ENCODE peak calls at places on chromosome 7, in six cellular contexts. Q is GM12891, O is K562, I is H1, D is GM12878, S is HepG2. C is an unnamed sample.
A peak's percentile ranks its signal among the peaks of the same experiment; 100 is the strongest.

GRCh38 chr7:70703785-70704184 is 428.2 kb upstream of the GALNT17 start:
- DNase-seq in Q (no peak), O (no peak), I (no peak), D (no peak), S (no peak), C (no peak)

GRCh38 chr7:99793443-99793842 is 9.5 kb upstream of the CYP3A4 start:
- DNase-seq in Q (no peak), O (no peak), I (no peak), D (no peak), S (no peak), C (no peak)

GRCh38 chr7:140640727-140641531 is at the start of gene DENND2A:
- DNase-seq in Q (peak; percentile 48), O (no peak), I (peak; percentile 86), D (no peak), S (no peak), C (peak; percentile 31)

GRCh38 chr7:115851291-115851690 is 179.3 kb downstream of the TFEC start:
- DNase-seq in Q (no peak), O (no peak), I (no peak), D (no peak), S (peak; percentile 24), C (no peak)

GRCh38 chr7:24477807-24478655 is 95.2 kb upstream of the PALS2 start:
- DNase-seq in Q (no peak), O (peak; percentile 59), I (no peak), D (no peak), S (peak; percentile 89), C (no peak)

GRCh38 chr7:131108212-131108980 is 219.3 kb upstream of the MKLN1 start:
- DNase-seq in Q (no peak), O (no peak), I (no peak), D (no peak), S (no peak), C (no peak)

GRCh38 chr7:54901840-54902239 is 117.0 kb upstream of the EGFR start:
- DNase-seq in Q (no peak), O (no peak), I (no peak), D (no peak), S (no peak), C (no peak)

GRCh38 chr7:117790731-117791130 is 82.5 kb downstream of the CTTNBP2 start:
- DNase-seq in Q (no peak), O (no peak), I (no peak), D (no peak), S (no peak), C (no peak)

GRCh38 chr7:150858236-150859197 is 6.2 kb downstream of the AOC1 start:
- DNase-seq in Q (no peak), O (no peak), I (peak; percentile 38), D (no peak), S (no peak), C (no peak)

GRCh38 chr7:139697031-139697430 is 80.8 kb downstream of the HIPK2 start:
- DNase-seq in Q (no peak), O (no peak), I (no peak), D (no peak), S (no peak), C (no peak)

GRCh38 chr7:105389090-105389650 is 449 bp upstream of the SRPK2 start:
- DNase-seq in Q (no peak), O (no peak), I (peak; percentile 74), D (no peak), S (peak; percentile 55), C (no peak)

GRCh38 chr7:22662490-22663145 is 64.4 kb upstream of the IL6 start:
- DNase-seq in Q (no peak), O (no peak), I (no peak), D (no peak), S (no peak), C (no peak)

GRCh38 chr7:113486548-113486947 is 368.2 kb upstream of the SMIM30 start:
- DNase-seq in Q (no peak), O (no peak), I (no peak), D (no peak), S (no peak), C (no peak)

GRCh38 chr7:94655884-94656657 is at the start of gene SGCE:
- DNase-seq in Q (peak; percentile 25), O (peak; percentile 33), I (peak; percentile 91), D (peak; percentile 28), S (peak; percentile 65), C (no peak)

GRCh38 chr7:51152801-51153200 is 163.8 kb downstream of the COBL start:
- DNase-seq in Q (no peak), O (no peak), I (no peak), D (no peak), S (no peak), C (no peak)

GRCh38 chr7:108596560-108596959 is 26.9 kb downstream of the DNAJB9 start:
- DNase-seq in Q (no peak), O (no peak), I (no peak), D (no peak), S (no peak), C (no peak)

GRCh38 chr7:76300210-76300731 is 2.2 kb upstream of the HSPB1 start:
- DNase-seq in Q (no peak), O (no peak), I (no peak), D (no peak), S (peak; percentile 76), C (no peak)

GRCh38 chr7:114977277-114977676 is 55.4 kb downstream of the MDFIC start:
- DNase-seq in Q (no peak), O (no peak), I (no peak), D (no peak), S (no peak), C (no peak)

GRCh38 chr7:108452707-108453106 is 3.5 kb downstream of the NRCAM start:
- DNase-seq in Q (no peak), O (peak; percentile 60), I (no peak), D (no peak), S (peak; percentile 13), C (no peak)

GRCh38 chr7:17041324-17041723 is 159.5 kb upstream of the AGR3 start:
- DNase-seq in Q (no peak), O (no peak), I (no peak), D (no peak), S (peak; percentile 3), C (no peak)
- TF ChIP-seq TAF1 in Q (no peak), O (no peak), I (no peak), D (no peak), S (no peak), C (no peak)

GRCh38 chr7:47291461-47292051 is 290.4 kb downstream of the TNS3 start:
- DNase-seq in Q (peak; percentile 32), O (no peak), I (no peak), D (peak; percentile 50), S (no peak), C (no peak)

GRCh38 chr7:47294569-47295222 is 287.2 kb downstream of the TNS3 start:
- DNase-seq in Q (no peak), O (no peak), I (peak; percentile 13), D (no peak), S (no peak), C (no peak)

GRCh38 chr7:47295606-47296005 is 286.3 kb downstream of the TNS3 start:
- DNase-seq in Q (no peak), O (no peak), I (no peak), D (no peak), S (no peak), C (no peak)

GRCh38 chr7:47292832-47293309 is 289.0 kb downstream of the TNS3 start:
- DNase-seq in Q (no peak), O (no peak), I (no peak), D (no peak), S (peak; percentile 97), C (no peak)

GRCh38 chr7:47293884-47294568 is 287.9 kb downstream of the TNS3 start:
- DNase-seq in Q (no peak), O (no peak), I (no peak), D (no peak), S (no peak), C (no peak)
- TF ChIP-seq POLR2AphosphoS5 in Q (no peak), O (no peak), I (no peak), D (no peak), S (no peak), C (no peak)

GRCh38 chr7:39608278-39608677 is 15.1 kb upstream of the RALA start:
- DNase-seq in Q (no peak), O (no peak), I (no peak), D (no peak), S (no peak), C (no peak)

GRCh38 chr7:39609462-39610149 is 13.8 kb upstream of the RALA start:
- DNase-seq in Q (peak; percentile 30), O (peak; percentile 25), I (peak; percentile 76), D (no peak), S (no peak), C (peak; percentile 43)

GRCh38 chr7:39606941-39607340 is 16.4 kb upstream of the RALA start:
- DNase-seq in Q (no peak), O (no peak), I (no peak), D (no peak), S (no peak), C (no peak)

GRCh38 chr7:39607865-39608264 is 15.5 kb upstream of the RALA start:
- DNase-seq in Q (no peak), O (no peak), I (no peak), D (no peak), S (no peak), C (no peak)

GRCh38 chr7:39609084-39609461 is 14.3 kb upstream of the RALA start:
- DNase-seq in Q (no peak), O (no peak), I (no peak), D (no peak), S (no peak), C (no peak)
- TF ChIP-seq POLR2A in Q (no peak), O (no peak), I (no peak), D (no peak), S (no peak), C (no peak)

GRCh38 chr7:11436773-11437524 is 395.0 kb downstream of the THSD7A start:
- DNase-seq in Q (no peak), O (no peak), I (no peak), D (no peak), S (no peak), C (no peak)
- TF ChIP-seq TAF1 in Q (no peak), O (no peak), I (no peak), D (no peak), S (no peak), C (no peak)

GRCh38 chr7:157195868-157196267 is 57.1 kb downstream of the UBE3C start:
- DNase-seq in Q (no peak), O (no peak), I (no peak), D (no peak), S (no peak), C (no peak)

GRCh38 chr7:157192861-157193260 is 54.1 kb downstream of the UBE3C start:
- DNase-seq in Q (no peak), O (no peak), I (no peak), D (no peak), S (no peak), C (no peak)

GRCh38 chr7:157193274-157193673 is 54.5 kb downstream of the UBE3C start:
- DNase-seq in Q (no peak), O (no peak), I (no peak), D (no peak), S (peak; percentile 25), C (no peak)

GRCh38 chr7:157189405-157189804 is 50.7 kb downstream of the UBE3C start:
- DNase-seq in Q (no peak), O (no peak), I (no peak), D (no peak), S (no peak), C (no peak)

DNA sequence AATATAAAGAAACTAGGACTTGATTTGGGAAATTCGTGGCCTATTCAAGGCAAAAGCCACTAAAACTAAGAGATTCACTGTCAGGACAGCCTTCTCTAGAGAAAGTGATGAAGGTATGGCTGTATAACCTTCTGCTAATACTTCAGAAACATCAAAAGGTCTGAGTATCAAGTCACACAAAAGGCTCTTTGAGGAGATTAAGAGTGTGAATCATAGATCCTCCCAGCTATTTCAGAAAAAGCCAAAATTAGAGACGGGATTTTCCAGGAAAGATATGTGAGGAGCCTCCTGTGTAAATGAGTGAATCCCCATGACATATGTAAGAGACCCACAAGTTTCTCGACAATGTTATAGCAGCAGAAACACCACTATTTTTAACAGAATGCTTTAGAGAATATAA is 56.2 kb downstream of the UBE3C start:
- DNase-seq in Q (no peak), O (no peak), I (no peak), D (no peak), S (no peak), C (no peak)
- TF ChIP-seq POLR2AphosphoS5 in Q (no peak), O (no peak), I (no peak), D (no peak), S (no peak), C (no peak)

C was measured in GM12892.